ENCODE peak calls at places on chromosome 17, in ten cellular contexts. One of them, this sample, is unnamed. For H3K4me1, the result is how much of the 10 kb centered on the place peaks cover.

GRCh38 chr17:10337976-10338375 is 34.8 kb downstream of the MYH13 start:
- DNase-seq in kidney: no peak
- DNase-seq in GM12878: no peak
- DNase-seq in colonic mucosa: no peak
- DNase-seq in mammary epithelial cell: no peak
- DNase-seq in fibroblast of lung: peak
- DNase-seq in neural progenitor cell: no peak
- DNase-seq in IMR-90: peak
- DNase-seq in H9: no peak
- DNase-seq in keratinocyte: no peak
- DNase-seq in this sample: no peak

GRCh38 chr17:13266596-13266995 is 248.8 kb upstream of the ELAC2 start:
- DNase-seq in GM12878: no peak
- DNase-seq in colonic mucosa: no peak
- DNase-seq in neural progenitor cell: no peak
- DNase-seq in mammary epithelial cell: no peak
- DNase-seq in keratinocyte: no peak
- DNase-seq in IMR-90: peak
- DNase-seq in H9: no peak
- DNase-seq in kidney: no peak
- DNase-seq in fibroblast of lung: no peak
- DNase-seq in this sample: peak

GRCh38 chr17:55317284-55317683 is 52.5 kb downstream of the HLF start:
- DNase-seq in kidney: no peak
- DNase-seq in IMR-90: no peak
- DNase-seq in mammary epithelial cell: no peak
- DNase-seq in GM12878: no peak
- DNase-seq in neural progenitor cell: no peak
- DNase-seq in colonic mucosa: no peak
- DNase-seq in H9: no peak
- DNase-seq in keratinocyte: no peak
- DNase-seq in fibroblast of lung: no peak
- DNase-seq in this sample: no peak

GRCh38 chr17:1511756-1512321 is 4.6 kb downstream of the INPP5K start:
- DNase-seq in kidney: no peak
- DNase-seq in fibroblast of lung: peak
- DNase-seq in mammary epithelial cell: peak
- DNase-seq in GM12878: no peak
- DNase-seq in IMR-90: no peak
- DNase-seq in colonic mucosa: peak
- DNase-seq in H9: no peak
- DNase-seq in keratinocyte: no peak
- DNase-seq in neural progenitor cell: peak
- DNase-seq in this sample: no peak

GRCh38 chr17:57275365-57275764 is 19.0 kb downstream of the MSI2 start:
- DNase-seq in mammary epithelial cell: no peak
- DNase-seq in colonic mucosa: no peak
- DNase-seq in fibroblast of lung: no peak
- DNase-seq in kidney: no peak
- DNase-seq in GM12878: no peak
- DNase-seq in H9: no peak
- DNase-seq in keratinocyte: no peak
- DNase-seq in IMR-90: no peak
- DNase-seq in neural progenitor cell: no peak
- DNase-seq in this sample: no peak

GRCh38 chr17:2108170-2108569 is 53.3 kb downstream of the HIC1 start:
- DNase-seq in kidney: no peak
- DNase-seq in colonic mucosa: no peak
- DNase-seq in neural progenitor cell: no peak
- DNase-seq in H9: no peak
- DNase-seq in fibroblast of lung: no peak
- DNase-seq in keratinocyte: no peak
- DNase-seq in mammary epithelial cell: no peak
- DNase-seq in GM12878: no peak
- DNase-seq in IMR-90: peak
- DNase-seq in this sample: no peak

GRCh38 chr17:52148969-52149351 is 9.6 kb downstream of the CA10 start:
- DNase-seq in neural progenitor cell: no peak
- DNase-seq in keratinocyte: no peak
- DNase-seq in H9: no peak
- DNase-seq in GM12878: no peak
- DNase-seq in kidney: no peak
- DNase-seq in IMR-90: no peak
- DNase-seq in mammary epithelial cell: peak
- DNase-seq in colonic mucosa: no peak
- DNase-seq in fibroblast of lung: no peak
- DNase-seq in this sample: peak

GRCh38 chr17:35789044-35789443 is 6.4 kb downstream of the MMP28 start:
- DNase-seq in colonic mucosa: no peak
- DNase-seq in fibroblast of lung: no peak
- DNase-seq in GM12878: no peak
- DNase-seq in neural progenitor cell: no peak
- DNase-seq in H9: no peak
- DNase-seq in IMR-90: no peak
- DNase-seq in kidney: no peak
- DNase-seq in mammary epithelial cell: no peak
- DNase-seq in keratinocyte: no peak
- DNase-seq in this sample: no peak

GRCh38 chr17:81681672-81682071 is 1.9 kb downstream of the ARL16 start:
- DNase-seq in GM12878: no peak
- DNase-seq in kidney: no peak
- DNase-seq in keratinocyte: no peak
- DNase-seq in colonic mucosa: no peak
- DNase-seq in fibroblast of lung: no peak
- DNase-seq in H9: no peak
- DNase-seq in IMR-90: no peak
- DNase-seq in mammary epithelial cell: no peak
- DNase-seq in neural progenitor cell: no peak
- DNase-seq in this sample: no peak

GRCh38 chr17:39920218-39921210 is 2.1 kb upstream of the GSDMB start:
- DNase-seq in H9: no peak
- DNase-seq in keratinocyte: no peak
- DNase-seq in fibroblast of lung: no peak
- DNase-seq in colonic mucosa: no peak
- DNase-seq in GM12878: no peak
- DNase-seq in kidney: peak
- DNase-seq in IMR-90: no peak
- DNase-seq in neural progenitor cell: no peak
- DNase-seq in mammary epithelial cell: no peak
- DNase-seq in this sample: no peak

DNA sequence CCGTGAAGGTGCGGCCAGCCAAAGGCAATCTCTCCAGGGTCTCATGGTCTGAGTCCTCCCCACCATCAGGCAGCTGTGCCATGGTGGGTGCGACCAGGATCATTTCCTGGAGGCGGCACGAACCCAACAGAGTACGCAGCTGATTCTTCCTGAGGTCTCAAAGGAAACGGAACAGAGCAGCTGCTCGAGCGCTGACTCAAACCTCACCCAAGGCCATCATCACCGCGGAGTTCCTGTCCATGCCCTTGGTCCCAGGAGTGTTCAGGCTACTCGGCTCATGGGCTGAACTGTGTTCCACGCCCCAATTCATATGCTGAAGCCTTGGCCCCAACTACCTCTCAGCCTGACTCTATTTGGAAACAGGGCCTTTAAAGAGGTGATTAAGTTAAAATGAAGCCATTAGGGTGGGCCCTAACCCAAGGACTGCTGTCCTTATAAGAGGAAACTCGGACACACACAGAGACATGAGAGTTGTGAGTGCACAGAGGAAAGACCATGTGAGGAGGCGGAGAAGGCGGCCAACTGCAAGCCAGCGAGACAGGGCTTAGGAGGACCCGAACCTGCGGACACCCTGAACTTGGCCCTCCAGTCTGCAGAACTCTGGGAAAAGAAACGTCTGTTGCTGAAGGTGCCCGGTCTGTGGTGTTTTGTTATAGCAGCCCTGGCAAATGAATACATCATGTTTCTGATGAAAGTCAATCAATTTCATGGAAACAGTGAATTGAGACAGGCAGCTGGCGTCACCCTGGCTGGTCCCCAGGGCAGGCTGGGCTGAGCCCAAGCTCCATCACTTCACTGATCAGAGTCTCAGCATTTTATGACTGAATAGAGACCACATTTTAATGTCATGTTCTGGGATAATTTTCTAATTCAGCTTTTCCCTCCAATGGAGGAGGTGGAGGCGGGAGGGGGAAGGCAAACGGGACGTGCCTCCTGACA is 13.7 kb downstream of the MXRA7 start:
- DNase-seq in colonic mucosa: no peak
- DNase-seq in fibroblast of lung: no peak
- DNase-seq in keratinocyte: no peak
- DNase-seq in mammary epithelial cell: no peak
- DNase-seq in neural progenitor cell: no peak
- DNase-seq in IMR-90: no peak
- DNase-seq in H9: no peak
- DNase-seq in kidney: peak
- DNase-seq in GM12878: peak
- DNase-seq in this sample: peak
- H3K4me1 ChIP-seq in colonic mucosa: under half
- H3K4me1 ChIP-seq in fibroblast of lung: under half
- H3K4me1 ChIP-seq in keratinocyte: under half
- H3K4me1 ChIP-seq in mammary epithelial cell: under half
- H3K4me1 ChIP-seq in neural progenitor cell: under half
- H3K4me1 ChIP-seq in IMR-90: under half
- H3K4me1 ChIP-seq in H9: under half
- H3K4me1 ChIP-seq in kidney: under half
- H3K4me1 ChIP-seq in GM12878: under half
- H3K4me1 ChIP-seq in this sample: under half

DNA sequence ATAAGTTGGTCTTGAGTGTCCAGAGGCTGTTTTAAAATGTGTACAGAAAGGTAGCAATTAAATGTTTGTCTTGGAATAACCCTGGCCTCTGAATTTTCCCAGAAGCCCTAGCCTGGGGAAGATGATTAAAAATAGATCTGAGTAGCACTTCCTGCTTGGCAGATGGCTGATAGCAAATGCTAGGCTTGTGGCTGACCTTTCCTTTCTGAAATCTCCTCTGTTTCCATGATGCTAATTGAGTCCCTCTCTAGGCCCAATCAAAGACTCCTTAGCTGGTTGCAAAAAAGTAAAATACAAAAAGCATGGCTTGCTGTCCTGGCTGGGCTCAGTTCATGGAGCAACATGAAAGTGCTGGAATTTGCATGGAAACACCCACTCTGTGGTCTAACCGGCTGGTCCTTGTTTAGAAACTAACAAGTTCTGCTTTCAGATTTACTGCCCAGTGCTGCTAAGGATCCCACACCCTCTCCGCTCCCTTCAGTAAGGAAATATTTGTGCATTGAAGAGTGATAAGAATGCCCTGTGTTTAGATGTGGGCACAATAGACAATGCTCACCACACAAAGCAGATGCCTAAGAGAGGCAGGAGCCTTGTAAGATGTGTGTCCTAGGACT is 40.8 kb downstream of the YPEL2 start:
- DNase-seq in mammary epithelial cell: no peak
- DNase-seq in H9: no peak
- DNase-seq in IMR-90: peak
- DNase-seq in colonic mucosa: peak
- DNase-seq in neural progenitor cell: no peak
- DNase-seq in keratinocyte: no peak
- DNase-seq in GM12878: peak
- DNase-seq in fibroblast of lung: peak
- DNase-seq in kidney: no peak
- DNase-seq in this sample: no peak
- H3K9ac ChIP-seq in mammary epithelial cell: no peak
- H3K9ac ChIP-seq in H9: no peak
- H3K9ac ChIP-seq in IMR-90: no peak
- H3K9ac ChIP-seq in colonic mucosa: peak
- H3K9ac ChIP-seq in neural progenitor cell: no peak
- H3K9ac ChIP-seq in keratinocyte: no peak
- H3K9ac ChIP-seq in GM12878: peak
- H3K9ac ChIP-seq in fibroblast of lung: no peak
- H3K9ac ChIP-seq in kidney: peak
- H3K9ac ChIP-seq in this sample: no peak

GRCh38 chr17:8884336-8884990 is 17.0 kb upstream of the PIK3R6 start:
- DNase-seq in IMR-90: no peak
- DNase-seq in H9: peak
- DNase-seq in keratinocyte: no peak
- DNase-seq in kidney: no peak
- DNase-seq in GM12878: no peak
- DNase-seq in colonic mucosa: no peak
- DNase-seq in fibroblast of lung: no peak
- DNase-seq in neural progenitor cell: no peak
- DNase-seq in mammary epithelial cell: no peak
- DNase-seq in this sample: no peak
- H3K4me1 ChIP-seq in IMR-90: under half
- H3K4me1 ChIP-seq in H9: under half
- H3K4me1 ChIP-seq in keratinocyte: under half
- H3K4me1 ChIP-seq in kidney: under half
- H3K4me1 ChIP-seq in GM12878: under half
- H3K4me1 ChIP-seq in colonic mucosa: under half
- H3K4me1 ChIP-seq in fibroblast of lung: under half
- H3K4me1 ChIP-seq in neural progenitor cell: under half
- H3K4me1 ChIP-seq in mammary epithelial cell: under half
- H3K4me1 ChIP-seq in this sample: under half

GRCh38 chr17:27602721-27603445 is 28.1 kb upstream of the LGALS9 start:
- DNase-seq in H9: peak
- DNase-seq in fibroblast of lung: peak
- DNase-seq in mammary epithelial cell: peak
- DNase-seq in GM12878: no peak
- DNase-seq in neural progenitor cell: peak
- DNase-seq in kidney: peak
- DNase-seq in keratinocyte: no peak
- DNase-seq in IMR-90: peak
- DNase-seq in colonic mucosa: peak
- DNase-seq in this sample: peak
- H3K9ac ChIP-seq in H9: no peak
- H3K9ac ChIP-seq in fibroblast of lung: no peak
- H3K9ac ChIP-seq in mammary epithelial cell: no peak
- H3K9ac ChIP-seq in GM12878: no peak
- H3K9ac ChIP-seq in neural progenitor cell: no peak
- H3K9ac ChIP-seq in kidney: no peak
- H3K9ac ChIP-seq in keratinocyte: no peak
- H3K9ac ChIP-seq in IMR-90: no peak
- H3K9ac ChIP-seq in colonic mucosa: no peak
- H3K9ac ChIP-seq in this sample: no peak

DNA sequence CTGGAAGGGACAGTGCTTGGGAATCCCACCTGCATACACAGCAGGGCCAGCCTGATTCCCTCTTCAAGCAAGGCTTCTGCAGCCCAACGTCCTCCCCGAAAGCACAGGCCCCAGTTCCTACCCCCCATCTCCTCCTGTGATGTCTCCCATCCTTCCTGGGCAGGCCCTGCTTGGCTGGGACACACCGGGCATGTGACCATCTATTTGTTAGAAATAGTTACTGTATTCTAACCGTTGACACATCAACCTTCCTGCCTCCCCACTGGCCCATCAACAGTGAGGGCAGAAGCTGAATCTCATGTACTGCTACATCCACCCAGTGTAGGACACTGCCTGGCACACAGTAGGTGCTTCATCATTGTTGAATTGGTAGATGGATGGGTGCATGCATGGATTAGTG is 10.7 kb downstream of the PRR29 start:
- DNase-seq in keratinocyte: no peak
- DNase-seq in IMR-90: no peak
- DNase-seq in kidney: no peak
- DNase-seq in neural progenitor cell: no peak
- DNase-seq in mammary epithelial cell: no peak
- DNase-seq in colonic mucosa: peak
- DNase-seq in fibroblast of lung: no peak
- DNase-seq in GM12878: no peak
- DNase-seq in H9: no peak
- DNase-seq in this sample: no peak
- H3K4me1 ChIP-seq in keratinocyte: under half
- H3K4me1 ChIP-seq in IMR-90: under half
- H3K4me1 ChIP-seq in kidney: under half
- H3K4me1 ChIP-seq in neural progenitor cell: under half
- H3K4me1 ChIP-seq in mammary epithelial cell: under half
- H3K4me1 ChIP-seq in colonic mucosa: under half
- H3K4me1 ChIP-seq in fibroblast of lung: under half
- H3K4me1 ChIP-seq in GM12878: under half
- H3K4me1 ChIP-seq in H9: under half
- H3K4me1 ChIP-seq in this sample: under half